ENCODE peak calls at places on chromosome 19, in five cellular contexts. One of them, this sample, is unnamed.

GRCh38 chr19:42191855-42192254 is 25.6 kb downstream of the DEDD2 start:
- DNase-seq in PC-3: peak; percentile 96
- DNase-seq in heart left ventricle: no peak
- DNase-seq in mesenchymal stem cell: peak; percentile 63
- DNase-seq in cardiac muscle cell: no peak
- DNase-seq in this sample: no peak

GRCh38 chr19:43380771-43381386 is 27.4 kb downstream of the CD177 start:
- DNase-seq in PC-3: no peak
- DNase-seq in heart left ventricle: no peak
- DNase-seq in mesenchymal stem cell: no peak
- DNase-seq in cardiac muscle cell: no peak
- DNase-seq in this sample: no peak

GRCh38 chr19:46624958-46625661 is at the start of gene PTGIR:
- DNase-seq in PC-3: no peak
- DNase-seq in heart left ventricle: peak; percentile 85
- DNase-seq in mesenchymal stem cell: peak; percentile 96
- DNase-seq in cardiac muscle cell: no peak
- DNase-seq in this sample: peak; percentile 94

GRCh38 chr19:49216076-49216475 is 58.5 kb downstream of the TRPM4 start:
- DNase-seq in PC-3: peak; percentile 86
- DNase-seq in heart left ventricle: no peak
- DNase-seq in mesenchymal stem cell: peak; percentile 8
- DNase-seq in cardiac muscle cell: no peak
- DNase-seq in this sample: no peak

GRCh38 chr19:3880471-3881271 is at the start of gene ATCAY:
- DNase-seq in PC-3: no peak
- DNase-seq in heart left ventricle: no peak
- DNase-seq in mesenchymal stem cell: no peak
- DNase-seq in cardiac muscle cell: peak; percentile 27
- DNase-seq in this sample: no peak

GRCh38 chr19:51514866-51515481 is 13.4 kb upstream of the SIGLEC12 start:
- DNase-seq in PC-3: peak; percentile 89
- DNase-seq in heart left ventricle: no peak
- DNase-seq in mesenchymal stem cell: peak; percentile 52
- DNase-seq in cardiac muscle cell: peak; percentile 51
- DNase-seq in this sample: no peak

GRCh38 chr19:6519289-6519688 is 11.5 kb upstream of the TNFSF9 start:
- DNase-seq in PC-3: peak; percentile 96
- DNase-seq in heart left ventricle: no peak
- DNase-seq in mesenchymal stem cell: no peak
- DNase-seq in cardiac muscle cell: no peak
- DNase-seq in this sample: no peak

GRCh38 chr19:29807870-29808405 is 3.9 kb upstream of the CCNE1 start:
- DNase-seq in PC-3: no peak
- DNase-seq in heart left ventricle: no peak
- DNase-seq in mesenchymal stem cell: no peak
- DNase-seq in cardiac muscle cell: no peak
- DNase-seq in this sample: no peak

GRCh38 chr19:38266981-38267597 is 2.7 kb downstream of the SPINT2 start:
- DNase-seq in PC-3: peak; percentile 69
- DNase-seq in heart left ventricle: no peak
- DNase-seq in mesenchymal stem cell: peak; percentile 58
- DNase-seq in cardiac muscle cell: no peak
- DNase-seq in this sample: no peak

GRCh38 chr19:46815833-46816627 is 27.6 kb upstream of the SLC1A5 start:
- DNase-seq in PC-3: no peak
- DNase-seq in heart left ventricle: no peak
- DNase-seq in mesenchymal stem cell: no peak
- DNase-seq in cardiac muscle cell: no peak
- DNase-seq in this sample: no peak

GRCh38 chr19:1237754-1238372 is at the start of gene CBARP:
- DNase-seq in PC-3: peak; percentile 35
- DNase-seq in heart left ventricle: no peak
- DNase-seq in mesenchymal stem cell: no peak
- DNase-seq in cardiac muscle cell: peak; percentile 87
- DNase-seq in this sample: peak; percentile 72

GRCh38 chr19:33248954-33249613 is 23.4 kb upstream of the SLC7A10 start:
- DNase-seq in PC-3: peak; percentile 39
- DNase-seq in heart left ventricle: peak; percentile 79
- DNase-seq in mesenchymal stem cell: no peak
- DNase-seq in cardiac muscle cell: no peak
- DNase-seq in this sample: no peak

GRCh38 chr19:50580970-50581636 is 12.9 kb upstream of the LRRC4B start:
- DNase-seq in PC-3: no peak
- DNase-seq in heart left ventricle: no peak
- DNase-seq in mesenchymal stem cell: no peak
- DNase-seq in cardiac muscle cell: peak; percentile 80
- DNase-seq in this sample: no peak

GRCh38 chr19:34228347-34228746 is 26.0 kb upstream of the GARRE1 start:
- DNase-seq in PC-3: peak; percentile 24
- DNase-seq in heart left ventricle: no peak
- DNase-seq in mesenchymal stem cell: no peak
- DNase-seq in cardiac muscle cell: no peak
- DNase-seq in this sample: no peak

GRCh38 chr19:5200844-5201243 is 139.8 kb downstream of the PTPRS start:
- DNase-seq in PC-3: peak; percentile 11
- DNase-seq in heart left ventricle: no peak
- DNase-seq in mesenchymal stem cell: no peak
- DNase-seq in cardiac muscle cell: no peak
- DNase-seq in this sample: no peak

GRCh38 chr19:40989453-40989852 is 1.6 kb upstream of the CYP2B6 start:
- DNase-seq in PC-3: no peak
- DNase-seq in heart left ventricle: no peak
- DNase-seq in mesenchymal stem cell: no peak
- DNase-seq in cardiac muscle cell: no peak
- DNase-seq in this sample: no peak

GRCh38 chr19:40200352-40201099 is 9.3 kb downstream of the MAP3K10 start:
- DNase-seq in PC-3: peak; percentile 24
- DNase-seq in heart left ventricle: no peak
- DNase-seq in mesenchymal stem cell: peak; percentile 19
- DNase-seq in cardiac muscle cell: no peak
- DNase-seq in this sample: no peak

GRCh38 chr19:19997656-19998268 is 41.5 kb downstream of the ZNF682 start:
- DNase-seq in PC-3: no peak
- DNase-seq in heart left ventricle: peak; percentile 64
- DNase-seq in mesenchymal stem cell: no peak
- DNase-seq in cardiac muscle cell: peak; percentile 14
- DNase-seq in this sample: no peak

GRCh38 chr19:42091300-42092266 is 15.6 kb downstream of the ZNF574 start:
- DNase-seq in PC-3: peak; percentile 49
- DNase-seq in heart left ventricle: no peak
- DNase-seq in mesenchymal stem cell: no peak
- DNase-seq in cardiac muscle cell: peak; percentile 55
- DNase-seq in this sample: no peak

GRCh38 chr19:2478324-2478755 is 2.4 kb downstream of the GADD45B start:
- DNase-seq in PC-3: peak; percentile 53
- DNase-seq in heart left ventricle: peak; percentile 73
- DNase-seq in mesenchymal stem cell: peak; percentile 89
- DNase-seq in cardiac muscle cell: peak; percentile 59
- DNase-seq in this sample: peak; percentile 94

GRCh38 chr19:35395762-35396199 is 24.9 kb downstream of the GPR42 start:
- DNase-seq in PC-3: no peak
- DNase-seq in heart left ventricle: no peak
- DNase-seq in mesenchymal stem cell: peak; percentile 77
- DNase-seq in cardiac muscle cell: peak; percentile 18
- DNase-seq in this sample: peak; percentile 72

GRCh38 chr19:17329061-17329767 is 5.4 kb downstream of the ANO8 start:
- DNase-seq in PC-3: no peak
- DNase-seq in heart left ventricle: no peak
- DNase-seq in mesenchymal stem cell: no peak
- DNase-seq in cardiac muscle cell: no peak
- DNase-seq in this sample: no peak
- H3K4me3 ChIP-seq in PC-3: no peak overlapping the region
- H3K4me3 ChIP-seq in heart left ventricle: no peak overlapping the region
- H3K4me3 ChIP-seq in mesenchymal stem cell: no peak overlapping the region
- H3K4me3 ChIP-seq in cardiac muscle cell: no peak overlapping the region
- H3K4me3 ChIP-seq in this sample: peak overlapping the region; percentile 38

DNA sequence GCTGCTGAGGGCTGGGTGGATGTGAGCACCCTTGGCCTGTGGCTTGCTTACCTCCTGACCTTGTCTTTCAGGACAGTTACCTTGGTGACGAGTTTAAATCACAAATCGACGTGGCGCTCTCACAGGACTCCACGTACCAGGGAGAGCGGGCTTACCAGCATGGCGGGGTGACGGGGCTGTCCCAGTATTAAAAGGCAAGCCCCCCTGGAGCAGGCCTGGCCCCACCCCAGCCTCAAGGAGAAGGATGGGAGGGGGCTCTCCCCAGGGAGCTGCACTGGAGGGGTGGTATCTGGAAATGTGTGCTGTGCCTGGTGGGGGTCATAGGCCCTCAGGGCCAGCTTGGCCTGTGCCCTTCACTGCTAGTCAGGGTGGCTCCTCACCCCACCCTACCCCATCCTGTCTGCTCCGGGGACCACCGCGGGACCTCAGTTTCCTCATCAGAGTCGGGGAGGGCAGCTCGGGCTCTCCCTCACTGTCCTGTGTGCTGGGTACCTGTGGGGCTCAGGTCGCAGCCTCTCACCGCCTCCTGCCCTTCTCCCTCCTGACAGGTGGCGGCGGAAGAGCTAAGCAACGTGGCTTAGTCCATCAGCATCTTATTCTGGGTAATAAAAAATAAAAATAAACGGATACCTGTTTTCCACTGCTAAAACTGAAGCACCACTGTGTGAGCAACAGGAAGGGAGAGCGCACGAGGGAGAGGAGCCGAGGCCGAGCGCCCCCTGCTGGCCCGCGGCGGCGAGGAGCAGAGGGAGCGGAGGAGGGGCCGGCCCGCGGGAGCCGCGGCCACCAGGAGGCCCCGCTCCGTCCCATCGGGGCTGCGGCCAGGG is 29.8 kb downstream of the CERS1 start:
- DNase-seq in PC-3: peak; percentile 77
- DNase-seq in heart left ventricle: no peak
- DNase-seq in mesenchymal stem cell: peak; percentile 54
- DNase-seq in cardiac muscle cell: peak; percentile 82
- DNase-seq in this sample: no peak
- H3K36me3 ChIP-seq in PC-3: peaks cover 40% of the 10 kb centered on the region
- H3K36me3 ChIP-seq in heart left ventricle: peaks cover 8% of the 10 kb centered on the region
- H3K36me3 ChIP-seq in mesenchymal stem cell: peaks cover 71% of the 10 kb centered on the region
- H3K36me3 ChIP-seq in cardiac muscle cell: peaks cover 39% of the 10 kb centered on the region
- H3K36me3 ChIP-seq in this sample: peaks cover 71% of the 10 kb centered on the region

GRCh38 chr19:45075215-45076028 is 856 bp downstream of the ZNF296 start:
- DNase-seq in PC-3: peak; percentile 82
- DNase-seq in heart left ventricle: peak; percentile 88
- DNase-seq in mesenchymal stem cell: no peak
- DNase-seq in cardiac muscle cell: peak; percentile 19
- DNase-seq in this sample: peak; percentile 78

GRCh38 chr19:45071969-45072790 is 4.1 kb downstream of the ZNF296 start:
- DNase-seq in PC-3: no peak
- DNase-seq in heart left ventricle: peak; percentile 56
- DNase-seq in mesenchymal stem cell: no peak
- DNase-seq in cardiac muscle cell: no peak
- DNase-seq in this sample: no peak

GRCh38 chr19:45076851-45077730 is 813 bp upstream of the ZNF296 start:
- DNase-seq in PC-3: no peak
- DNase-seq in heart left ventricle: no peak
- DNase-seq in mesenchymal stem cell: no peak
- DNase-seq in cardiac muscle cell: no peak
- DNase-seq in this sample: no peak

GRCh38 chr19:45076029-45076850 is at the start of gene ZNF296:
- DNase-seq in PC-3: peak; percentile 82
- DNase-seq in heart left ventricle: peak; percentile 88
- DNase-seq in mesenchymal stem cell: peak; percentile 51
- DNase-seq in cardiac muscle cell: peak; percentile 83
- DNase-seq in this sample: peak; percentile 82

DNA sequence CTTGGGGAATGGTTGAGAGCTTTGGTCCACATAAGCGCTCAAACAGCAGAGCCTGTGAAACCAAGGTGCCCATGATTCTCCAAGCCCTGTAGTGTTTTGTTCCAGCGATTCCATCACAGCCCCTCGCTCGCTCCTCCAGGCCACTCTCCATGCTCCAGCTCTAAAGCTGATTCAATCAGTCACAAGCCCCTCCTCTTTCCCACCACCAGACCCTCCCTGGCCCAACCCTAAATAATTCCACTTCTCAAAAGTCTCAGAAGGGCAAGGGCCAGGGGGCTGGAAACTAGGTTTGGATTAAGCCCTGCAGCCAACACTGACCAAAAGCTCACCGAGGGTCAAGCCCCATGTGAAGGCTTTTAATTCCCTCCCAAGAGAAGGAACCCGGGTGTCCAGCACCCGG is 1.5 kb downstream of the ZNF296 start:
- DNase-seq in PC-3: no peak
- DNase-seq in heart left ventricle: no peak
- DNase-seq in mesenchymal stem cell: no peak
- DNase-seq in cardiac muscle cell: no peak
- DNase-seq in this sample: no peak
- H3K27ac ChIP-seq in PC-3: no peak overlapping the region
- H3K27ac ChIP-seq in heart left ventricle: no peak overlapping the region
- H3K27ac ChIP-seq in mesenchymal stem cell: no peak overlapping the region
- H3K27ac ChIP-seq in cardiac muscle cell: no peak overlapping the region
- H3K27ac ChIP-seq in this sample: no peak overlapping the region

GRCh38 chr19:55083004-55083850 is 7.6 kb downstream of the EPS8L1 start:
- DNase-seq in PC-3: no peak
- DNase-seq in heart left ventricle: peak; percentile 52
- DNase-seq in mesenchymal stem cell: no peak
- DNase-seq in cardiac muscle cell: no peak
- DNase-seq in this sample: no peak

GRCh38 chr19:55080915-55081772 is 5.5 kb downstream of the EPS8L1 start:
- DNase-seq in PC-3: no peak
- DNase-seq in heart left ventricle: peak; percentile 93
- DNase-seq in mesenchymal stem cell: peak; percentile 81
- DNase-seq in cardiac muscle cell: peak; percentile 80
- DNase-seq in this sample: no peak

GRCh38 chr19:55081773-55082022 is 6.0 kb downstream of the EPS8L1 start:
- DNase-seq in PC-3: no peak
- DNase-seq in heart left ventricle: no peak
- DNase-seq in mesenchymal stem cell: no peak
- DNase-seq in cardiac muscle cell: no peak
- DNase-seq in this sample: no peak

GRCh38 chr19:55080121-55080914 is 4.6 kb downstream of the EPS8L1 start:
- DNase-seq in PC-3: no peak
- DNase-seq in heart left ventricle: peak; percentile 85
- DNase-seq in mesenchymal stem cell: peak; percentile 75
- DNase-seq in cardiac muscle cell: peak; percentile 75
- DNase-seq in this sample: no peak

GRCh38 chr19:55082023-55082851 is 6.6 kb downstream of the EPS8L1 start:
- DNase-seq in PC-3: peak; percentile 37
- DNase-seq in heart left ventricle: peak; percentile 72
- DNase-seq in mesenchymal stem cell: peak; percentile 58
- DNase-seq in cardiac muscle cell: no peak
- DNase-seq in this sample: no peak
- H3K4me3 ChIP-seq in PC-3: no peak overlapping the region
- H3K4me3 ChIP-seq in heart left ventricle: peak overlapping the region; percentile 52
- H3K4me3 ChIP-seq in mesenchymal stem cell: no peak overlapping the region
- H3K4me3 ChIP-seq in cardiac muscle cell: peak overlapping the region; percentile 46
- H3K4me3 ChIP-seq in this sample: no peak overlapping the region

This sample was measured in sigmoid colon.